ENCODE peak calls at places on chromosomes 12 and 14, in eight cellular contexts. G is Panc1, B is stomach, L is GM12892, C is prostate gland, V is H1, F is breast epithelium, E is HL-60. R is an unnamed sample.

GRCh38 chr12:89373772-89374572 is 21.7 kb upstream of the DUSP6 start:
- DNase-seq in G (no peak), B (no peak), L (no peak), C (peak), V (no peak), F (no peak), E (no peak), R (no peak)

GRCh38 chr14:77189479-77189878 is 7.9 kb downstream of the TMEM63C start:
- DNase-seq in G (no peak), B (peak), L (no peak), C (no peak), V (no peak), F (no peak), E (no peak), R (no peak)

GRCh38 chr12:12902036-12902435 is 10.7 kb downstream of the GPRC5A start:
- DNase-seq in G (no peak), B (no peak), L (no peak), C (no peak), V (no peak), F (no peak), E (no peak), R (no peak)

GRCh38 chr12:66735275-66735674 is 56.4 kb upstream of the GRIP1 start:
- DNase-seq in G (no peak), B (no peak), L (no peak), C (no peak), V (no peak), F (no peak), E (no peak), R (no peak)

GRCh38 chr14:35986219-35986573 is 160.1 kb downstream of the BRMS1L start:
- DNase-seq in G (no peak), B (no peak), L (no peak), C (no peak), V (no peak), F (no peak), E (no peak), R (no peak)

GRCh38 chr14:67999290-67999689 is 179.7 kb downstream of the RAD51B start:
- DNase-seq in G (no peak), B (no peak), L (no peak), C (no peak), V (no peak), F (no peak), E (no peak), R (no peak)

GRCh38 chr14:50770586-50770985 is 60.4 kb downstream of the NIN start:
- DNase-seq in G (no peak), B (no peak), L (no peak), C (no peak), V (no peak), F (no peak), E (no peak), R (no peak)

GRCh38 chr12:126189856-126190255 is 1124.6 kb downstream of the AACS start:
- DNase-seq in G (no peak), B (no peak), L (no peak), C (no peak), V (no peak), F (no peak), E (no peak), R (no peak)

GRCh38 chr12:58502857-58503256 is 417.4 kb downstream of the LRIG3 start:
- DNase-seq in G (no peak), B (no peak), L (no peak), C (no peak), V (no peak), F (no peak), E (no peak), R (no peak)

GRCh38 chr14:70770490-70770889 is 38.8 kb downstream of the MAP3K9 start:
- DNase-seq in G (no peak), B (no peak), L (no peak), C (no peak), V (no peak), F (no peak), E (no peak), R (no peak)

GRCh38 chr12:51669996-51670395 is 79.0 kb downstream of the SCN8A start:
- DNase-seq in G (no peak), B (no peak), L (no peak), C (no peak), V (no peak), F (no peak), E (no peak), R (no peak)

GRCh38 chr12:101891462-101891971 is 14.1 kb downstream of the DRAM1 start:
- DNase-seq in G (no peak), B (peak), L (no peak), C (peak), V (no peak), F (no peak), E (no peak), R (no peak)

GRCh38 chr12:108306014-108306501 is 33.1 kb downstream of the CMKLR1 start:
- DNase-seq in G (no peak), B (no peak), L (no peak), C (no peak), V (no peak), F (no peak), E (no peak), R (no peak)

GRCh38 chr12:70334742-70335141 is 31.3 kb upstream of the KCNMB4 start:
- DNase-seq in G (no peak), B (no peak), L (no peak), C (no peak), V (no peak), F (no peak), E (no peak), R (no peak)

GRCh38 chr12:131853832-131854797 is 25.9 kb downstream of the MMP17 start:
- DNase-seq in G (no peak), B (no peak), L (no peak), C (no peak), V (no peak), F (no peak), E (no peak), R (no peak)

GRCh38 chr12:57477710-57478681 is 1.7 kb downstream of the ARHGAP9 start:
- DNase-seq in G (no peak), B (no peak), L (peak), C (no peak), V (no peak), F (no peak), E (peak), R (no peak)

GRCh38 chr14:53180272-53181221 is 27.4 kb upstream of the DDHD1 start:
- DNase-seq in G (no peak), B (no peak), L (no peak), C (no peak), V (peak), F (no peak), E (no peak), R (no peak)

GRCh38 chr12:26872623-26873022 is 39.6 kb upstream of the ITPR2 start:
- DNase-seq in G (no peak), B (no peak), L (no peak), C (no peak), V (no peak), F (no peak), E (peak), R (no peak)

GRCh38 chr14:31320922-31321779 is 99.2 kb downstream of the HEATR5A start:
- DNase-seq in G (no peak), B (no peak), L (no peak), C (no peak), V (no peak), F (no peak), E (no peak), R (no peak)

GRCh38 chr12:101935769-101936741 is 58.7 kb downstream of the DRAM1 start:
- DNase-seq in G (no peak), B (no peak), L (no peak), C (no peak), V (no peak), F (no peak), E (no peak), R (no peak)

GRCh38 chr12:127191124-127191523 is 1075.8 kb upstream of the TMEM132C start:
- DNase-seq in G (no peak), B (no peak), L (no peak), C (no peak), V (no peak), F (no peak), E (no peak), R (no peak)

GRCh38 chr14:64841121-64841611 is 38.5 kb downstream of the SPTB start:
- DNase-seq in G (no peak), B (no peak), L (no peak), C (no peak), V (no peak), F (no peak), E (no peak), R (no peak)

GRCh38 chr12:46433829-46434228 is 61.3 kb upstream of the SLC38A2 start:
- DNase-seq in G (no peak), B (no peak), L (no peak), C (no peak), V (no peak), F (no peak), E (no peak), R (no peak)

GRCh38 chr14:23042162-23042965 is at the start of gene PSMB11:
- DNase-seq in G (no peak), B (no peak), L (no peak), C (no peak), V (no peak), F (no peak), E (no peak), R (no peak)

GRCh38 chr14:23009483-23009938 is 432 bp downstream of the C14orf93 start:
- DNase-seq in G (no peak), B (no peak), L (no peak), C (no peak), V (no peak), F (no peak), E (no peak), R (no peak)

GRCh38 chr14:91332448-91333059 is 85.1 kb downstream of the CCDC88C start:
- DNase-seq in G (no peak), B (peak), L (no peak), C (no peak), V (no peak), F (no peak), E (no peak), R (no peak)

GRCh38 chr14:100536141-100536540 is 51.1 kb downstream of the BEGAIN start:
- DNase-seq in G (no peak), B (no peak), L (peak), C (no peak), V (no peak), F (peak), E (no peak), R (no peak)

GRCh38 chr12:57894577-57895292 is 46.6 kb upstream of the ATP23 start:
- DNase-seq in G (no peak), B (no peak), L (no peak), C (no peak), V (no peak), F (no peak), E (no peak), R (no peak)

GRCh38 chr14:67694791-67695393 is 672 bp downstream of the RDH11 start:
- DNase-seq in G (no peak), B (peak), L (peak), C (peak), V (peak), F (peak), E (no peak), R (peak)

GRCh38 chr12:26152507-26153102 is 27.8 kb upstream of the BHLHE41 start:
- DNase-seq in G (no peak), B (no peak), L (no peak), C (no peak), V (no peak), F (no peak), E (no peak), R (no peak)

GRCh38 chr12:119020377-119021360 is 39.3 kb downstream of the SRRM4 start:
- DNase-seq in G (no peak), B (peak), L (no peak), C (no peak), V (peak), F (no peak), E (no peak), R (no peak)

GRCh38 chr12:75650989-75651695 is 139.7 kb upstream of the KRR1 start:
- DNase-seq in G (no peak), B (no peak), L (no peak), C (peak), V (no peak), F (no peak), E (no peak), R (no peak)

GRCh38 chr14:69573841-69574265 is 818 bp downstream of the CCDC177 start:
- DNase-seq in G (no peak), B (no peak), L (no peak), C (no peak), V (peak), F (no peak), E (no peak), R (no peak)

GRCh38 chr14:105641075-105641937 is 114.9 kb downstream of the TMEM121 start:
- DNase-seq in G (no peak), B (no peak), L (no peak), C (no peak), V (no peak), F (no peak), E (no peak), R (no peak)

GRCh38 chr14:20989787-20990600 is at the start of gene METTL17:
- DNase-seq in G (peak), B (peak), L (peak), C (peak), V (peak), F (peak), E (peak), R (peak)

GRCh38 chr14:69953266-69953905 is 74.2 kb downstream of the SMOC1 start:
- DNase-seq in G (no peak), B (no peak), L (no peak), C (no peak), V (no peak), F (no peak), E (no peak), R (no peak)

GRCh38 chr14:31968912-31969311 is 108.2 kb upstream of the ARHGAP5 start:
- DNase-seq in G (no peak), B (no peak), L (no peak), C (no peak), V (no peak), F (no peak), E (no peak), R (no peak)

GRCh38 chr12:93402333-93403311 is 24.9 kb downstream of the NUDT4 start:
- DNase-seq in G (no peak), B (no peak), L (no peak), C (no peak), V (no peak), F (no peak), E (no peak), R (no peak)

GRCh38 chr14:53955671-53956426 is 776 bp downstream of the BMP4 start:
- DNase-seq in G (no peak), B (peak), L (no peak), C (peak), V (peak), F (no peak), E (no peak), R (no peak)

GRCh38 chr12:203462-204260 is 10.3 kb downstream of the SLC6A12 start:
- DNase-seq in G (no peak), B (no peak), L (no peak), C (no peak), V (peak), F (no peak), E (no peak), R (no peak)
- TF ChIP-seq POLR2AphosphoS5 in G (no peak), B (no peak), L (no peak), C (no peak), V (no peak), F (no peak), E (no peak), R (no peak)

GRCh38 chr12:117098071-117098360 is 1.2 kb downstream of the TESC start:
- DNase-seq in G (no peak), B (no peak), L (no peak), C (no peak), V (no peak), F (no peak), E (no peak), R (no peak)

GRCh38 chr12:117097159-117097558 is 2.1 kb downstream of the TESC start:
- DNase-seq in G (no peak), B (no peak), L (no peak), C (no peak), V (no peak), F (no peak), E (no peak), R (no peak)

GRCh38 chr12:117100251-117100650 is 1.0 kb upstream of the TESC start:
- DNase-seq in G (no peak), B (no peak), L (no peak), C (no peak), V (no peak), F (no peak), E (no peak), R (no peak)

GRCh38 chr12:117096643-117097042 is 2.6 kb downstream of the TESC start:
- DNase-seq in G (no peak), B (no peak), L (no peak), C (no peak), V (no peak), F (no peak), E (no peak), R (no peak)

GRCh38 chr12:117098361-117099217 is 627 bp downstream of the TESC start:
- DNase-seq in G (no peak), B (peak), L (peak), C (no peak), V (peak), F (no peak), E (no peak), R (peak)
- TF ChIP-seq POLR2AphosphoS5 in G (no peak), B (no peak), L (no peak), C (no peak), V (no peak), F (no peak), E (no peak), R (no peak)

GRCh38 chr12:28704477-28705169 is 444.5 kb upstream of the FAR2 start:
- DNase-seq in G (no peak), B (no peak), L (no peak), C (no peak), V (no peak), F (no peak), E (no peak), R (no peak)

GRCh38 chr12:28709996-28710685 is 438.9 kb upstream of the FAR2 start:
- DNase-seq in G (no peak), B (no peak), L (no peak), C (no peak), V (no peak), F (no peak), E (no peak), R (no peak)

GRCh38 chr12:28710882-28711281 is 438.2 kb upstream of the FAR2 start:
- DNase-seq in G (no peak), B (no peak), L (no peak), C (no peak), V (no peak), F (no peak), E (no peak), R (no peak)

GRCh38 chr12:28711411-28711810 is 437.7 kb upstream of the FAR2 start:
- DNase-seq in G (no peak), B (no peak), L (no peak), C (no peak), V (no peak), F (no peak), E (no peak), R (no peak)

GRCh38 chr12:28708918-28709371 is 440.1 kb upstream of the FAR2 start:
- DNase-seq in G (no peak), B (no peak), L (no peak), C (no peak), V (no peak), F (no peak), E (no peak), R (no peak)
- TF ChIP-seq POLR2AphosphoS5 in G (no peak), B (no peak), L (no peak), C (no peak), V (no peak), F (no peak), E (no peak), R (no peak)

GRCh38 chr12:45259732-45260480 is 44.0 kb downstream of the ANO6 start:
- DNase-seq in G (no peak), B (no peak), L (no peak), C (no peak), V (no peak), F (no peak), E (no peak), R (no peak)
- TF ChIP-seq POLR2AphosphoS5 in G (peak), B (no peak), L (no peak), C (peak), V (no peak), F (no peak), E (no peak), R (no peak)

GRCh38 chr14:93959239-93960107 is 16.9 kb downstream of the ASB2 start:
- DNase-seq in G (peak), B (peak), L (peak), C (no peak), V (no peak), F (peak), E (peak), R (peak)
- TF ChIP-seq POLR2AphosphoS5 in G (peak), B (no peak), L (peak), C (no peak), V (no peak), F (peak), E (peak), R (peak)

R was measured in GM12891.